ENCODE peak calls at places on chromosomes 6 and 20, in six cellular contexts. One of them, this sample, is unnamed.

GRCh38 chr20:63639093-63639860 is 12.4 kb upstream of the GMEB2 start:
- DNase-seq in stromal cell of bone marrow: no peak
- DNase-seq in stimulated activated CD8-positive, alpha-beta memory T cell treated with anti-CD3 and anti-CD28 coated beads, Interleukin-2, amount 100 ng/mL, for 48 hours: peak
- DNase-seq in ACHN: no peak
- DNase-seq in stimulated activated naive CD4-positive, alpha-beta T cell: peak
- DNase-seq in GOT3: no peak
- DNase-seq in this sample: peak

GRCh38 chr20:52805892-52806291 is 166.3 kb upstream of the TSHZ2 start:
- DNase-seq in stromal cell of bone marrow: no peak
- DNase-seq in stimulated activated CD8-positive, alpha-beta memory T cell treated with anti-CD3 and anti-CD28 coated beads, Interleukin-2, amount 100 ng/mL, for 48 hours: no peak
- DNase-seq in ACHN: no peak
- DNase-seq in stimulated activated naive CD4-positive, alpha-beta T cell: no peak
- DNase-seq in GOT3: no peak
- DNase-seq in this sample: no peak

GRCh38 chr20:37234254-37234581 is 27.4 kb downstream of the GHRH start:
- DNase-seq in stromal cell of bone marrow: no peak
- DNase-seq in stimulated activated CD8-positive, alpha-beta memory T cell treated with anti-CD3 and anti-CD28 coated beads, Interleukin-2, amount 100 ng/mL, for 48 hours: no peak
- DNase-seq in ACHN: no peak
- DNase-seq in stimulated activated naive CD4-positive, alpha-beta T cell: no peak
- DNase-seq in GOT3: no peak
- DNase-seq in this sample: no peak

GRCh38 chr6:152261179-152261578 is 376.0 kb downstream of the SYNE1 start:
- DNase-seq in stromal cell of bone marrow: no peak
- DNase-seq in stimulated activated CD8-positive, alpha-beta memory T cell treated with anti-CD3 and anti-CD28 coated beads, Interleukin-2, amount 100 ng/mL, for 48 hours: no peak
- DNase-seq in ACHN: no peak
- DNase-seq in stimulated activated naive CD4-positive, alpha-beta T cell: no peak
- DNase-seq in GOT3: no peak
- DNase-seq in this sample: no peak

GRCh38 chr6:53241936-53242335 is 93.3 kb upstream of the GCM1 start:
- DNase-seq in stromal cell of bone marrow: no peak
- DNase-seq in stimulated activated CD8-positive, alpha-beta memory T cell treated with anti-CD3 and anti-CD28 coated beads, Interleukin-2, amount 100 ng/mL, for 48 hours: no peak
- DNase-seq in ACHN: no peak
- DNase-seq in stimulated activated naive CD4-positive, alpha-beta T cell: no peak
- DNase-seq in GOT3: no peak
- DNase-seq in this sample: no peak

GRCh38 chr6:167099707-167100106 is 23.2 kb upstream of the CCR6 start:
- DNase-seq in stromal cell of bone marrow: no peak
- DNase-seq in stimulated activated CD8-positive, alpha-beta memory T cell treated with anti-CD3 and anti-CD28 coated beads, Interleukin-2, amount 100 ng/mL, for 48 hours: no peak
- DNase-seq in ACHN: no peak
- DNase-seq in stimulated activated naive CD4-positive, alpha-beta T cell: no peak
- DNase-seq in GOT3: no peak
- DNase-seq in this sample: no peak

GRCh38 chr6:134911532-134911931 is 38.4 kb downstream of the ALDH8A1 start:
- DNase-seq in stromal cell of bone marrow: peak
- DNase-seq in stimulated activated CD8-positive, alpha-beta memory T cell treated with anti-CD3 and anti-CD28 coated beads, Interleukin-2, amount 100 ng/mL, for 48 hours: no peak
- DNase-seq in ACHN: peak
- DNase-seq in stimulated activated naive CD4-positive, alpha-beta T cell: no peak
- DNase-seq in GOT3: no peak
- DNase-seq in this sample: no peak

GRCh38 chr20:46835418-46835817 is 59.2 kb upstream of the EYA2 start:
- DNase-seq in stromal cell of bone marrow: no peak
- DNase-seq in stimulated activated CD8-positive, alpha-beta memory T cell treated with anti-CD3 and anti-CD28 coated beads, Interleukin-2, amount 100 ng/mL, for 48 hours: no peak
- DNase-seq in ACHN: no peak
- DNase-seq in stimulated activated naive CD4-positive, alpha-beta T cell: no peak
- DNase-seq in GOT3: no peak
- DNase-seq in this sample: no peak

GRCh38 chr20:4195499-4195898 is 180.1 kb upstream of the RNF24 start:
- DNase-seq in stromal cell of bone marrow: no peak
- DNase-seq in stimulated activated CD8-positive, alpha-beta memory T cell treated with anti-CD3 and anti-CD28 coated beads, Interleukin-2, amount 100 ng/mL, for 48 hours: no peak
- DNase-seq in ACHN: no peak
- DNase-seq in stimulated activated naive CD4-positive, alpha-beta T cell: no peak
- DNase-seq in GOT3: no peak
- DNase-seq in this sample: no peak

GRCh38 chr20:14865731-14866130 is 528.3 kb upstream of the FLRT3 start:
- DNase-seq in stromal cell of bone marrow: no peak
- DNase-seq in stimulated activated CD8-positive, alpha-beta memory T cell treated with anti-CD3 and anti-CD28 coated beads, Interleukin-2, amount 100 ng/mL, for 48 hours: no peak
- DNase-seq in ACHN: no peak
- DNase-seq in stimulated activated naive CD4-positive, alpha-beta T cell: no peak
- DNase-seq in GOT3: no peak
- DNase-seq in this sample: no peak

GRCh38 chr6:37314803-37315515 is 38.8 kb upstream of the RNF8 start:
- DNase-seq in stromal cell of bone marrow: no peak
- DNase-seq in stimulated activated CD8-positive, alpha-beta memory T cell treated with anti-CD3 and anti-CD28 coated beads, Interleukin-2, amount 100 ng/mL, for 48 hours: peak
- DNase-seq in ACHN: peak
- DNase-seq in stimulated activated naive CD4-positive, alpha-beta T cell: no peak
- DNase-seq in GOT3: no peak
- DNase-seq in this sample: no peak

GRCh38 chr6:51619042-51619799 is 468.2 kb downstream of the PKHD1 start:
- DNase-seq in stromal cell of bone marrow: no peak
- DNase-seq in stimulated activated CD8-positive, alpha-beta memory T cell treated with anti-CD3 and anti-CD28 coated beads, Interleukin-2, amount 100 ng/mL, for 48 hours: no peak
- DNase-seq in ACHN: no peak
- DNase-seq in stimulated activated naive CD4-positive, alpha-beta T cell: no peak
- DNase-seq in GOT3: no peak
- DNase-seq in this sample: no peak

This sample was measured in activated B cell treated with CpG ODN at 0.5 μM for 24 hours.